ENCODE peak calls at places on chromosome 7, in eight cellular contexts. T is fibroblast of pulmonary artery; P is ovary; L is glomerular endothelial cell; B is PC-3; K is psoas muscle; G is activated CD8-positive, alpha-beta memory T cell treated with anti-CD3 and anti-CD28 coated beads, Interleukin-2, amount 50 U/mL, for 4 hours; M is activated CD8-positive, alpha-beta T cell treated with anti-CD3 and anti-CD28 coated beads, Interleukin-2, amount 10 ng/mL, durations not matched to agents 7 days and 5 days. I is an unnamed sample.

GRCh38 chr7:76011437-76011836 is 17.0 kb upstream of the TMEM120A start:
- DNase-seq in T (peak; percentile 78), P (peak; percentile 69), L (peak; percentile 69), B (no peak), K (peak; percentile 53), G (no peak), M (no peak), I (no peak)

GRCh38 chr7:116593359-116594075 is 68.7 kb downstream of the CAV1 start:
- DNase-seq in T (no peak), P (no peak), L (no peak), B (no peak), K (no peak), G (no peak), M (no peak), I (no peak)

GRCh38 chr7:17593854-17594419 is 295.5 kb downstream of the AHR start:
- DNase-seq in T (no peak), P (no peak), L (no peak), B (no peak), K (no peak), G (no peak), M (no peak), I (no peak)

GRCh38 chr7:44505595-44505994 is 15.1 kb upstream of the NUDCD3 start:
- DNase-seq in T (no peak), P (no peak), L (no peak), B (no peak), K (no peak), G (no peak), M (no peak), I (no peak)

GRCh38 chr7:18116661-18117060 is 89.0 kb upstream of the PRPS1L1 start:
- DNase-seq in T (peak; percentile 1), P (no peak), L (no peak), B (no peak), K (no peak), G (no peak), M (no peak), I (peak; percentile 9)

GRCh38 chr7:155463114-155463811 is 5.3 kb downstream of the EN2 start:
- DNase-seq in T (no peak), P (no peak), L (no peak), B (no peak), K (no peak), G (no peak), M (no peak), I (no peak)

GRCh38 chr7:22364023-22364422 is 7.1 kb upstream of the RAPGEF5 start:
- DNase-seq in T (no peak), P (no peak), L (no peak), B (no peak), K (no peak), G (no peak), M (no peak), I (no peak)

GRCh38 chr7:1854521-1855395 is 184.7 kb downstream of the ELFN1 start:
- DNase-seq in T (no peak), P (no peak), L (no peak), B (no peak), K (no peak), G (peak; percentile 15), M (peak; percentile 54), I (no peak)

GRCh38 chr7:3245721-3246120 is 55.3 kb upstream of the SDK1 start:
- DNase-seq in T (no peak), P (no peak), L (no peak), B (no peak), K (no peak), G (no peak), M (no peak), I (no peak)

GRCh38 chr7:85074016-85074415 is 112.8 kb downstream of the SEMA3D start:
- DNase-seq in T (no peak), P (no peak), L (no peak), B (peak; percentile 33), K (no peak), G (no peak), M (no peak), I (peak; percentile 7)

GRCh38 chr7:158524749-158525635 is 62.6 kb downstream of the PTPRN2 start:
- DNase-seq in T (no peak), P (no peak), L (no peak), B (no peak), K (no peak), G (no peak), M (no peak), I (no peak)

GRCh38 chr7:142556745-142557144 is 192.5 kb upstream of the PRSS1 start:
- DNase-seq in T (peak; percentile 95), P (no peak), L (peak; percentile 81), B (peak; percentile 97), K (peak; percentile 62), G (peak; percentile 20), M (no peak), I (peak; percentile 98)

GRCh38 chr7:129240119-129240815 is 15.4 kb downstream of the AHCYL2 start:
- DNase-seq in T (no peak), P (no peak), L (no peak), B (no peak), K (no peak), G (no peak), M (no peak), I (no peak)

GRCh38 chr7:27784399-27785053 is 44.6 kb downstream of the TAX1BP1 start:
- DNase-seq in T (peak; percentile 69), P (no peak), L (peak; percentile 55), B (peak; percentile 96), K (no peak), G (no peak), M (peak; percentile 26), I (peak; percentile 89)

GRCh38 chr7:5421626-5422323 is 1.9 kb downstream of the TNRC18 start:
- DNase-seq in T (peak; percentile 70), P (peak; percentile 73), L (no peak), B (peak; percentile 69), K (peak; percentile 57), G (no peak), M (no peak), I (peak; percentile 86)

GRCh38 chr7:134941185-134941900 is 45.0 kb upstream of the AGBL3 start:
- DNase-seq in T (peak; percentile 95), P (no peak), L (peak; percentile 51), B (peak; percentile 29), K (no peak), G (no peak), M (no peak), I (peak; percentile 84)

GRCh38 chr7:140214075-140214684 is 37.4 kb upstream of the KDM7A start:
- DNase-seq in T (peak; percentile 40), P (no peak), L (no peak), B (peak; percentile 67), K (peak; percentile 29), G (no peak), M (no peak), I (no peak)

I was measured in ELR.